ENCODE peak calls at places on chromosomes 7 and 10, in four cellular contexts. W is foreskin fibroblast, A is uterus, L is body of pancreas. R is an unnamed sample.

GRCh38 chr10:73908853-73909611 is 1.9 kb upstream of the PLAU start:
- DNase-seq in W (peak; percentile 97), A (peak; percentile 48), L (no peak), R (peak; percentile 64)

GRCh38 chr7:91519241-91520200 is 255.3 kb downstream of the FZD1 start:
- DNase-seq in W (no peak), A (no peak), L (no peak), R (peak; percentile 32)

GRCh38 chr10:125782661-125783060 is 7.0 kb upstream of the MMP21 start:
- DNase-seq in W (no peak), A (no peak), L (no peak), R (no peak)

GRCh38 chr10:30999084-30999712 is 32.5 kb downstream of the ZNF438 start:
- DNase-seq in W (peak; percentile 86), A (no peak), L (no peak), R (no peak)

GRCh38 chr10:35640474-35640873 is 1.6 kb downstream of the FZD8 start:
- DNase-seq in W (peak; percentile 46), A (peak; percentile 45), L (peak; percentile 71), R (no peak)

GRCh38 chr10:20998036-20998435 is 100.9 kb upstream of the NEBL start:
- DNase-seq in W (no peak), A (no peak), L (no peak), R (no peak)

GRCh38 chr10:48439031-48439430 is 132.6 kb downstream of the MAPK8 start:
- DNase-seq in W (peak; percentile 40), A (no peak), L (no peak), R (no peak)

GRCh38 chr7:130107949-130108674 is 37.8 kb downstream of the KLHDC10 start:
- DNase-seq in W (no peak), A (no peak), L (no peak), R (no peak)

GRCh38 chr10:23310443-23310842 is 34.2 kb downstream of the C10orf67 start:
- DNase-seq in W (no peak), A (no peak), L (no peak), R (no peak)

GRCh38 chr7:101950450-101951119 is 133.2 kb downstream of the CUX1 start:
- DNase-seq in W (peak; percentile 54), A (no peak), L (no peak), R (no peak)

GRCh38 chr7:68186072-68186471 is 1189.4 kb downstream of the TYW1 start:
- DNase-seq in W (no peak), A (no peak), L (no peak), R (no peak)

GRCh38 chr7:128792471-128793183 is 859 bp downstream of the CCDC136 start:
- DNase-seq in W (no peak), A (no peak), L (no peak), R (no peak)

DNA sequence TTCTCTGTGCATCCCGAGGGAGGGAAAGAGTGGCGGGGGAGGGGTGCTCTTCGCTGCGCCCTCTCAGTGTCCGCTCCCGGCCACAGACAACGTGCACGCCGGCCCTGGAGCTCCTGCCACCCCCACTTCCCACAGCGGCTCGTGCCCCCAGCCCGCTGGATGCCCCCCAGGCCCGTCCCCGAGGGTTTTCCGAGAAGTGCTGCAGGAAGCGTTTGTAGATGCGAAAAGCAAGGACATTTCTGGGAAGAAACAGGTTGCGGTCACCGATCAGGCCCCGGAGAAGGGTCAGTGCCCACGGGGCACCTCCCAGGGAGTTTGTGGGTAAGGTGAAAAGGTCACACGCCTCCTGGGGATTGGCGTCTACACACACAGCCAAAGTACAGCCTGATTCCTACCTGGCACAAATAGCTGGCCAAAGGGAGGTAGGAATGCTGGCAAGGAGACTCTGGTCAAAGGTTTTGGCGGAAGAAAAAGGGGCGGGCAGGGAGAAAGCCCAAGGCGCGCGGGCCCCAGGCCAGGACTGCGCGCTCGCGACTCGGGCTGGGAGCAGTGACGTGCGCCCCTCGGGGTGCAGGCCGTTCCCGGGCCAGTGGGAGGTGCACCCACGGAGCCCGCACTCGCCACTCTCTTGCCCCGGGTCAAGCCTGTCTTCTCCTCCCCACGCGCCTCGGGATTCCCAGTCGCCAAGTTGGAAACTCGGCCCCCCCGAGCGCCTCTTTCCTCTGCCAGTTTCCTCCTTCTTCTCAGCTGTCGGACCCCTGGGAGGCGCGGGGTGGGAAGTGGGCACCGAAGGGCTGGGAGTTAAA is 1.5 kb upstream of the NRP1 start:
- DNase-seq in W (peak; percentile 81), A (peak; percentile 70), L (peak; percentile 74), R (no peak)
- TF ChIP-seq CTCF in W (no peak), A (no peak), L (no peak), R (no peak)

GRCh38 chr7:131307627-131308026 is 20.0 kb upstream of the MKLN1 start:
- DNase-seq in W (no peak), A (no peak), L (no peak), R (no peak)
- H3K4me3 ChIP-seq in W (no peak overlapping the region), A (no peak overlapping the region), L (no peak overlapping the region), R (no peak overlapping the region)

GRCh38 chr7:55573526-55573925 is 1.2 kb upstream of the VOPP1 start:
- DNase-seq in W (peak; percentile 47), A (no peak), L (no peak), R (no peak)
- TF ChIP-seq CTCF in W (no peak), A (no peak), L (no peak), R (no peak)

DNA sequence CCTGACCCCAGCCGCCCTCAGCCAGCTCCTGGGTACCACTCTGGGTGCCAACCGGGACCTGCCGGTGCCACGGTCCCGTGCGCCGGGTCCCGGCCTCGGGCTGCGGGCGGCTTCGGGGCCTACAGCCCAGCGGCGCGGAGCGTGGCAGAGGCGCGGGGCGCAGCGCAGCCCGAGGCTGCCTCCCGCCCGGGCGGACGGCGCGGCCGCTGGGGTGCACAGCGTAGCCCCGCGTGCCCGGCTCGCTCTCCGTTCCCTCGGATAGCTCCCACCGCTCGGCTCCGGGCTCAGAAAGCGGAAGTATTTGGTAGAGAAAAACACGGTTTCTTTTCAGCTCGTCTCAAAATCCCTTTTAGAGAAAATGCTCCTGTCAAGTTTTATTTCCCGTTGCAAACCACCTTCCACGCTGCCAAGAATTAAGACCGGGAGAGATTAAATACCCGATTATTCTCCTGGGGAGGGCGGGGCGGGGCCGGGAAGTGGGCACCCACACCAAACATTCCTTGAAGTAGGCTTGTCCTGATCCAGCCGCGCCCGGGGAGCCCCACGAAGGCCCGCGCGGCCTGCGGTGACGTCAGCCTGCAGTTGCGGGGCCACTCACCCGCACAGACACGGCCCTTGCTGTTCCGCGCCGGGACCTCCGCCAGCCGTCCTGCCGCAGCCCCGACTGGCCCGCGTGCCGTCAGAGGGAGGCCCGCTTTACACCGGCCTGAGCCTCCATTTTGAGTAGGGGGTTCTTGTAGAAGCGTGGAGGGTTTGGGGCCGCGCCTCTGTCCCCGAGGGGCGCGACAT is 7.2 kb downstream of the HOXA13 start:
- DNase-seq in W (no peak), A (peak; percentile 57), L (peak; percentile 13), R (no peak)
- H3K4me3 ChIP-seq in W (peak overlapping the region; percentile 59), A (peak overlapping the region; percentile 45), L (no peak overlapping the region), R (peak overlapping the region; percentile 65)